ENCODE peak calls at places on chromosomes 5 and 9, in six cellular contexts. One of them, this sample, is unnamed.

GRCh38 chr5:173435543-173435942 is 107.3 kb upstream of the STC2 start:
- DNase-seq in NCI-H1105 treated with DMSO at 0.1 percent for 48 hours: no peak
- DNase-seq in stimulated activated CD8-positive, alpha-beta memory T cell treated with anti-CD3 and anti-CD28 coated beads, Interleukin-7, amount 100 ng/mL, for 4 hours: no peak
- DNase-seq in type B pancreatic cell: no peak
- DNase-seq in SJSA1: no peak
- DNase-seq in MM.1S: no peak
- DNase-seq in this sample: no peak

GRCh38 chr5:143026380-143026779 is 256.2 kb downstream of the ARHGAP26 start:
- DNase-seq in NCI-H1105 treated with DMSO at 0.1 percent for 48 hours: no peak
- DNase-seq in stimulated activated CD8-positive, alpha-beta memory T cell treated with anti-CD3 and anti-CD28 coated beads, Interleukin-7, amount 100 ng/mL, for 4 hours: no peak
- DNase-seq in type B pancreatic cell: no peak
- DNase-seq in SJSA1: no peak
- DNase-seq in MM.1S: no peak
- DNase-seq in this sample: no peak

GRCh38 chr5:55993628-55994501 is 898 bp downstream of the IL6ST start:
- DNase-seq in NCI-H1105 treated with DMSO at 0.1 percent for 48 hours: no peak
- DNase-seq in stimulated activated CD8-positive, alpha-beta memory T cell treated with anti-CD3 and anti-CD28 coated beads, Interleukin-7, amount 100 ng/mL, for 4 hours: no peak
- DNase-seq in type B pancreatic cell: no peak
- DNase-seq in SJSA1: peak; percentile 40
- DNase-seq in MM.1S: peak; percentile 67
- DNase-seq in this sample: no peak

GRCh38 chr5:124397290-124397689 is 349.1 kb downstream of the ZNF608 start:
- DNase-seq in NCI-H1105 treated with DMSO at 0.1 percent for 48 hours: no peak
- DNase-seq in stimulated activated CD8-positive, alpha-beta memory T cell treated with anti-CD3 and anti-CD28 coated beads, Interleukin-7, amount 100 ng/mL, for 4 hours: no peak
- DNase-seq in type B pancreatic cell: no peak
- DNase-seq in SJSA1: no peak
- DNase-seq in MM.1S: no peak
- DNase-seq in this sample: no peak

GRCh38 chr5:105956456-105957177 is 1714.1 kb downstream of the EFNA5 start:
- DNase-seq in NCI-H1105 treated with DMSO at 0.1 percent for 48 hours: no peak
- DNase-seq in stimulated activated CD8-positive, alpha-beta memory T cell treated with anti-CD3 and anti-CD28 coated beads, Interleukin-7, amount 100 ng/mL, for 4 hours: no peak
- DNase-seq in type B pancreatic cell: no peak
- DNase-seq in SJSA1: peak; percentile 62
- DNase-seq in MM.1S: no peak
- DNase-seq in this sample: no peak

GRCh38 chr5:120817044-120817985 is 353.2 kb downstream of the PRR16 start:
- DNase-seq in NCI-H1105 treated with DMSO at 0.1 percent for 48 hours: no peak
- DNase-seq in stimulated activated CD8-positive, alpha-beta memory T cell treated with anti-CD3 and anti-CD28 coated beads, Interleukin-7, amount 100 ng/mL, for 4 hours: no peak
- DNase-seq in type B pancreatic cell: no peak
- DNase-seq in SJSA1: no peak
- DNase-seq in MM.1S: peak; percentile 16
- DNase-seq in this sample: no peak

GRCh38 chr5:123549256-123549904 is 37.4 kb downstream of the CSNK1G3 start:
- DNase-seq in NCI-H1105 treated with DMSO at 0.1 percent for 48 hours: no peak
- DNase-seq in stimulated activated CD8-positive, alpha-beta memory T cell treated with anti-CD3 and anti-CD28 coated beads, Interleukin-7, amount 100 ng/mL, for 4 hours: peak; percentile 33
- DNase-seq in type B pancreatic cell: no peak
- DNase-seq in SJSA1: no peak
- DNase-seq in MM.1S: peak; percentile 93
- DNase-seq in this sample: no peak

GRCh38 chr5:77843570-77844407 is 67.7 kb upstream of the TBCA start:
- DNase-seq in NCI-H1105 treated with DMSO at 0.1 percent for 48 hours: no peak
- DNase-seq in stimulated activated CD8-positive, alpha-beta memory T cell treated with anti-CD3 and anti-CD28 coated beads, Interleukin-7, amount 100 ng/mL, for 4 hours: no peak
- DNase-seq in type B pancreatic cell: no peak
- DNase-seq in SJSA1: no peak
- DNase-seq in MM.1S: no peak
- DNase-seq in this sample: no peak

GRCh38 chr5:12292610-12293204 is 388.5 kb upstream of the CTNND2 start:
- DNase-seq in NCI-H1105 treated with DMSO at 0.1 percent for 48 hours: peak; percentile 23
- DNase-seq in stimulated activated CD8-positive, alpha-beta memory T cell treated with anti-CD3 and anti-CD28 coated beads, Interleukin-7, amount 100 ng/mL, for 4 hours: no peak
- DNase-seq in type B pancreatic cell: no peak
- DNase-seq in SJSA1: no peak
- DNase-seq in MM.1S: peak; percentile 65
- DNase-seq in this sample: no peak

GRCh38 chr9:119559986-119560385 is 190.8 kb upstream of the BRINP1 start:
- DNase-seq in NCI-H1105 treated with DMSO at 0.1 percent for 48 hours: no peak
- DNase-seq in stimulated activated CD8-positive, alpha-beta memory T cell treated with anti-CD3 and anti-CD28 coated beads, Interleukin-7, amount 100 ng/mL, for 4 hours: no peak
- DNase-seq in type B pancreatic cell: no peak
- DNase-seq in SJSA1: no peak
- DNase-seq in MM.1S: no peak
- DNase-seq in this sample: no peak

GRCh38 chr5:173477320-173478055 is 139.0 kb downstream of the BOD1 start:
- DNase-seq in NCI-H1105 treated with DMSO at 0.1 percent for 48 hours: no peak
- DNase-seq in stimulated activated CD8-positive, alpha-beta memory T cell treated with anti-CD3 and anti-CD28 coated beads, Interleukin-7, amount 100 ng/mL, for 4 hours: no peak
- DNase-seq in type B pancreatic cell: no peak
- DNase-seq in SJSA1: peak; percentile 77
- DNase-seq in MM.1S: no peak
- DNase-seq in this sample: no peak

GRCh38 chr9:114001794-114002261 is 76.3 kb downstream of the AMBP start:
- DNase-seq in NCI-H1105 treated with DMSO at 0.1 percent for 48 hours: no peak
- DNase-seq in stimulated activated CD8-positive, alpha-beta memory T cell treated with anti-CD3 and anti-CD28 coated beads, Interleukin-7, amount 100 ng/mL, for 4 hours: no peak
- DNase-seq in type B pancreatic cell: peak; percentile 62
- DNase-seq in SJSA1: no peak
- DNase-seq in MM.1S: no peak
- DNase-seq in this sample: no peak

GRCh38 chr9:136085815-136086212 is 9.3 kb downstream of the NACC2 start:
- DNase-seq in NCI-H1105 treated with DMSO at 0.1 percent for 48 hours: no peak
- DNase-seq in stimulated activated CD8-positive, alpha-beta memory T cell treated with anti-CD3 and anti-CD28 coated beads, Interleukin-7, amount 100 ng/mL, for 4 hours: no peak
- DNase-seq in type B pancreatic cell: no peak
- DNase-seq in SJSA1: no peak
- DNase-seq in MM.1S: no peak
- DNase-seq in this sample: no peak

GRCh38 chr5:178202541-178202940 is 1.8 kb upstream of the HNRNPAB start:
- DNase-seq in NCI-H1105 treated with DMSO at 0.1 percent for 48 hours: no peak
- DNase-seq in stimulated activated CD8-positive, alpha-beta memory T cell treated with anti-CD3 and anti-CD28 coated beads, Interleukin-7, amount 100 ng/mL, for 4 hours: no peak
- DNase-seq in type B pancreatic cell: no peak
- DNase-seq in SJSA1: no peak
- DNase-seq in MM.1S: no peak
- DNase-seq in this sample: no peak

GRCh38 chr5:55629790-55630189 is 82.3 kb downstream of the SLC38A9 start:
- DNase-seq in NCI-H1105 treated with DMSO at 0.1 percent for 48 hours: no peak
- DNase-seq in stimulated activated CD8-positive, alpha-beta memory T cell treated with anti-CD3 and anti-CD28 coated beads, Interleukin-7, amount 100 ng/mL, for 4 hours: no peak
- DNase-seq in type B pancreatic cell: no peak
- DNase-seq in SJSA1: no peak
- DNase-seq in MM.1S: no peak
- DNase-seq in this sample: no peak

GRCh38 chr9:111992523-111992922 is 95.9 kb downstream of the UGCG start:
- DNase-seq in NCI-H1105 treated with DMSO at 0.1 percent for 48 hours: no peak
- DNase-seq in stimulated activated CD8-positive, alpha-beta memory T cell treated with anti-CD3 and anti-CD28 coated beads, Interleukin-7, amount 100 ng/mL, for 4 hours: no peak
- DNase-seq in type B pancreatic cell: no peak
- DNase-seq in SJSA1: no peak
- DNase-seq in MM.1S: peak; percentile 76
- DNase-seq in this sample: no peak

GRCh38 chr9:34332370-34332964 is 3.1 kb downstream of the NUDT2 start:
- DNase-seq in NCI-H1105 treated with DMSO at 0.1 percent for 48 hours: peak; percentile 17
- DNase-seq in stimulated activated CD8-positive, alpha-beta memory T cell treated with anti-CD3 and anti-CD28 coated beads, Interleukin-7, amount 100 ng/mL, for 4 hours: no peak
- DNase-seq in type B pancreatic cell: no peak
- DNase-seq in SJSA1: no peak
- DNase-seq in MM.1S: peak; percentile 30
- DNase-seq in this sample: no peak

GRCh38 chr5:62577488-62577887 is 1.1 kb upstream of the LRRC70 start:
- DNase-seq in NCI-H1105 treated with DMSO at 0.1 percent for 48 hours: no peak
- DNase-seq in stimulated activated CD8-positive, alpha-beta memory T cell treated with anti-CD3 and anti-CD28 coated beads, Interleukin-7, amount 100 ng/mL, for 4 hours: no peak
- DNase-seq in type B pancreatic cell: no peak
- DNase-seq in SJSA1: no peak
- DNase-seq in MM.1S: no peak
- DNase-seq in this sample: no peak

GRCh38 chr5:151630088-151630487 is 39.0 kb upstream of the FAT2 start:
- DNase-seq in NCI-H1105 treated with DMSO at 0.1 percent for 48 hours: no peak
- DNase-seq in stimulated activated CD8-positive, alpha-beta memory T cell treated with anti-CD3 and anti-CD28 coated beads, Interleukin-7, amount 100 ng/mL, for 4 hours: no peak
- DNase-seq in type B pancreatic cell: no peak
- DNase-seq in SJSA1: no peak
- DNase-seq in MM.1S: no peak
- DNase-seq in this sample: no peak

GRCh38 chr9:16318516-16319060 is 551.9 kb downstream of the BNC2 start:
- DNase-seq in NCI-H1105 treated with DMSO at 0.1 percent for 48 hours: peak; percentile 25
- DNase-seq in stimulated activated CD8-positive, alpha-beta memory T cell treated with anti-CD3 and anti-CD28 coated beads, Interleukin-7, amount 100 ng/mL, for 4 hours: no peak
- DNase-seq in type B pancreatic cell: no peak
- DNase-seq in SJSA1: no peak
- DNase-seq in MM.1S: no peak
- DNase-seq in this sample: no peak

GRCh38 chr5:37875051-37875787 is 35.4 kb upstream of the GDNF start:
- DNase-seq in NCI-H1105 treated with DMSO at 0.1 percent for 48 hours: no peak
- DNase-seq in stimulated activated CD8-positive, alpha-beta memory T cell treated with anti-CD3 and anti-CD28 coated beads, Interleukin-7, amount 100 ng/mL, for 4 hours: no peak
- DNase-seq in type B pancreatic cell: no peak
- DNase-seq in SJSA1: peak; percentile 87
- DNase-seq in MM.1S: no peak
- DNase-seq in this sample: peak; percentile 52

GRCh38 chr5:18882162-18882561 is 1105.8 kb downstream of the CDH18 start:
- DNase-seq in NCI-H1105 treated with DMSO at 0.1 percent for 48 hours: peak; percentile 4
- DNase-seq in stimulated activated CD8-positive, alpha-beta memory T cell treated with anti-CD3 and anti-CD28 coated beads, Interleukin-7, amount 100 ng/mL, for 4 hours: no peak
- DNase-seq in type B pancreatic cell: no peak
- DNase-seq in SJSA1: no peak
- DNase-seq in MM.1S: no peak
- DNase-seq in this sample: no peak

GRCh38 chr5:10354048-10354872 is 765 bp downstream of the MARCHF6 start:
- DNase-seq in NCI-H1105 treated with DMSO at 0.1 percent for 48 hours: peak; percentile 50
- DNase-seq in stimulated activated CD8-positive, alpha-beta memory T cell treated with anti-CD3 and anti-CD28 coated beads, Interleukin-7, amount 100 ng/mL, for 4 hours: peak; percentile 42
- DNase-seq in type B pancreatic cell: no peak
- DNase-seq in SJSA1: peak; percentile 60
- DNase-seq in MM.1S: peak; percentile 50
- DNase-seq in this sample: no peak

GRCh38 chr5:36569456-36569855 is 37.0 kb upstream of the SLC1A3 start:
- DNase-seq in NCI-H1105 treated with DMSO at 0.1 percent for 48 hours: no peak
- DNase-seq in stimulated activated CD8-positive, alpha-beta memory T cell treated with anti-CD3 and anti-CD28 coated beads, Interleukin-7, amount 100 ng/mL, for 4 hours: no peak
- DNase-seq in type B pancreatic cell: no peak
- DNase-seq in SJSA1: no peak
- DNase-seq in MM.1S: no peak
- DNase-seq in this sample: no peak

GRCh38 chr5:179209359-179210150 is 135.7 kb downstream of the ADAMTS2 start:
- DNase-seq in NCI-H1105 treated with DMSO at 0.1 percent for 48 hours: no peak
- DNase-seq in stimulated activated CD8-positive, alpha-beta memory T cell treated with anti-CD3 and anti-CD28 coated beads, Interleukin-7, amount 100 ng/mL, for 4 hours: no peak
- DNase-seq in type B pancreatic cell: no peak
- DNase-seq in SJSA1: no peak
- DNase-seq in MM.1S: no peak
- DNase-seq in this sample: peak; percentile 15

GRCh38 chr5:553874-554273 is 29.6 kb upstream of the SLC9A3 start:
- DNase-seq in NCI-H1105 treated with DMSO at 0.1 percent for 48 hours: no peak
- DNase-seq in stimulated activated CD8-positive, alpha-beta memory T cell treated with anti-CD3 and anti-CD28 coated beads, Interleukin-7, amount 100 ng/mL, for 4 hours: no peak
- DNase-seq in type B pancreatic cell: peak; percentile 52
- DNase-seq in SJSA1: no peak
- DNase-seq in MM.1S: no peak
- DNase-seq in this sample: no peak

GRCh38 chr9:34559616-34560546 is 29.6 kb downstream of the CNTFR start:
- DNase-seq in NCI-H1105 treated with DMSO at 0.1 percent for 48 hours: no peak
- DNase-seq in stimulated activated CD8-positive, alpha-beta memory T cell treated with anti-CD3 and anti-CD28 coated beads, Interleukin-7, amount 100 ng/mL, for 4 hours: no peak
- DNase-seq in type B pancreatic cell: no peak
- DNase-seq in SJSA1: no peak
- DNase-seq in MM.1S: no peak
- DNase-seq in this sample: no peak

GRCh38 chr9:98333703-98334582 is 78.5 kb upstream of the TBC1D2 start:
- DNase-seq in NCI-H1105 treated with DMSO at 0.1 percent for 48 hours: no peak
- DNase-seq in stimulated activated CD8-positive, alpha-beta memory T cell treated with anti-CD3 and anti-CD28 coated beads, Interleukin-7, amount 100 ng/mL, for 4 hours: no peak
- DNase-seq in type B pancreatic cell: no peak
- DNase-seq in SJSA1: peak; percentile 39
- DNase-seq in MM.1S: no peak
- DNase-seq in this sample: no peak

This sample was measured in BJ.